ENCODE peak calls at places on chromosomes 1 and 21, in ten cellular contexts. One of them, this sample, is unnamed.

GRCh38 chr1:204880906-204881305 is 10.2 kb downstream of the NFASC start:
- DNase-seq in lower lobe of right lung: no peak
- DNase-seq in neural progenitor cell: no peak
- DNase-seq in SK-N-SH: no peak
- DNase-seq in CD4-positive, CD25-positive, alpha-beta regulatory T cell: no peak
- DNase-seq in GM12878: no peak
- DNase-seq in uterus: no peak
- DNase-seq in upper lobe of right lung: no peak
- DNase-seq in upper lobe of left lung: no peak
- DNase-seq in tibial nerve: no peak
- DNase-seq in this sample: no peak

GRCh38 chr1:171188388-171189266 is 3.5 kb downstream of the FMO2 start:
- DNase-seq in lower lobe of right lung: peak; percentile 52
- DNase-seq in CD4-positive, CD25-positive, alpha-beta regulatory T cell: no peak
- DNase-seq in upper lobe of right lung: no peak
- DNase-seq in tibial nerve: no peak
- DNase-seq in GM12878: peak; percentile 5
- DNase-seq in upper lobe of left lung: peak; percentile 54
- DNase-seq in SK-N-SH: peak; percentile 47
- DNase-seq in neural progenitor cell: peak; percentile 59
- DNase-seq in uterus: peak; percentile 25
- DNase-seq in this sample: peak; percentile 2

GRCh38 chr1:29933110-29933509 is 696.8 kb downstream of the PTPRU start:
- DNase-seq in upper lobe of right lung: no peak
- DNase-seq in GM12878: no peak
- DNase-seq in neural progenitor cell: no peak
- DNase-seq in upper lobe of left lung: no peak
- DNase-seq in uterus: no peak
- DNase-seq in SK-N-SH: no peak
- DNase-seq in lower lobe of right lung: no peak
- DNase-seq in tibial nerve: no peak
- DNase-seq in CD4-positive, CD25-positive, alpha-beta regulatory T cell: no peak
- DNase-seq in this sample: no peak

GRCh38 chr1:77824083-77824482 is 44.6 kb downstream of the MIGA1 start:
- DNase-seq in upper lobe of left lung: no peak
- DNase-seq in lower lobe of right lung: no peak
- DNase-seq in SK-N-SH: no peak
- DNase-seq in neural progenitor cell: no peak
- DNase-seq in tibial nerve: no peak
- DNase-seq in uterus: no peak
- DNase-seq in CD4-positive, CD25-positive, alpha-beta regulatory T cell: no peak
- DNase-seq in GM12878: no peak
- DNase-seq in upper lobe of right lung: no peak
- DNase-seq in this sample: no peak

GRCh38 chr21:38777521-38777920 is 28.2 kb upstream of the ETS2 start:
- DNase-seq in SK-N-SH: no peak
- DNase-seq in uterus: no peak
- DNase-seq in neural progenitor cell: no peak
- DNase-seq in CD4-positive, CD25-positive, alpha-beta regulatory T cell: no peak
- DNase-seq in upper lobe of left lung: no peak
- DNase-seq in GM12878: no peak
- DNase-seq in tibial nerve: no peak
- DNase-seq in upper lobe of right lung: no peak
- DNase-seq in lower lobe of right lung: no peak
- DNase-seq in this sample: no peak

GRCh38 chr1:30527511-30528140 is 195.8 kb downstream of the MATN1 start:
- DNase-seq in neural progenitor cell: no peak
- DNase-seq in GM12878: no peak
- DNase-seq in uterus: peak; percentile 7
- DNase-seq in upper lobe of left lung: no peak
- DNase-seq in SK-N-SH: no peak
- DNase-seq in tibial nerve: no peak
- DNase-seq in upper lobe of right lung: peak; percentile 40
- DNase-seq in CD4-positive, CD25-positive, alpha-beta regulatory T cell: no peak
- DNase-seq in lower lobe of right lung: no peak
- DNase-seq in this sample: no peak

GRCh38 chr1:241532864-241533263 is 686 bp downstream of the KMO start:
- DNase-seq in GM12878: peak; percentile 43
- DNase-seq in upper lobe of right lung: no peak
- DNase-seq in upper lobe of left lung: no peak
- DNase-seq in uterus: no peak
- DNase-seq in SK-N-SH: no peak
- DNase-seq in neural progenitor cell: no peak
- DNase-seq in CD4-positive, CD25-positive, alpha-beta regulatory T cell: no peak
- DNase-seq in lower lobe of right lung: no peak
- DNase-seq in tibial nerve: no peak
- DNase-seq in this sample: no peak

GRCh38 chr1:7956218-7957032 is 5.1 kb upstream of the PARK7 start:
- DNase-seq in SK-N-SH: no peak
- DNase-seq in CD4-positive, CD25-positive, alpha-beta regulatory T cell: no peak
- DNase-seq in uterus: no peak
- DNase-seq in GM12878: no peak
- DNase-seq in upper lobe of left lung: no peak
- DNase-seq in neural progenitor cell: no peak
- DNase-seq in tibial nerve: no peak
- DNase-seq in upper lobe of right lung: no peak
- DNase-seq in lower lobe of right lung: no peak
- DNase-seq in this sample: no peak

GRCh38 chr1:203131548-203132200 is 4.1 kb downstream of the ADORA1 start:
- DNase-seq in SK-N-SH: no peak
- DNase-seq in CD4-positive, CD25-positive, alpha-beta regulatory T cell: no peak
- DNase-seq in GM12878: no peak
- DNase-seq in lower lobe of right lung: no peak
- DNase-seq in upper lobe of left lung: no peak
- DNase-seq in upper lobe of right lung: peak; percentile 45
- DNase-seq in uterus: no peak
- DNase-seq in neural progenitor cell: no peak
- DNase-seq in tibial nerve: no peak
- DNase-seq in this sample: no peak

GRCh38 chr1:198950036-198950435 is 311.2 kb downstream of the PTPRC start:
- DNase-seq in GM12878: no peak
- DNase-seq in uterus: no peak
- DNase-seq in upper lobe of right lung: no peak
- DNase-seq in tibial nerve: no peak
- DNase-seq in upper lobe of left lung: no peak
- DNase-seq in SK-N-SH: no peak
- DNase-seq in CD4-positive, CD25-positive, alpha-beta regulatory T cell: no peak
- DNase-seq in lower lobe of right lung: no peak
- DNase-seq in neural progenitor cell: no peak
- DNase-seq in this sample: no peak

GRCh38 chr1:214427871-214428277 is 123.5 kb downstream of the PTPN14 start:
- DNase-seq in tibial nerve: no peak
- DNase-seq in lower lobe of right lung: no peak
- DNase-seq in CD4-positive, CD25-positive, alpha-beta regulatory T cell: peak; percentile 23
- DNase-seq in neural progenitor cell: no peak
- DNase-seq in GM12878: peak; percentile 80
- DNase-seq in upper lobe of right lung: no peak
- DNase-seq in uterus: no peak
- DNase-seq in upper lobe of left lung: peak; percentile 28
- DNase-seq in SK-N-SH: no peak
- DNase-seq in this sample: no peak

GRCh38 chr1:206540044-206540758 is 32.9 kb downstream of the RASSF5 start:
- DNase-seq in uterus: peak; percentile 67
- DNase-seq in upper lobe of right lung: peak; percentile 89
- DNase-seq in GM12878: no peak
- DNase-seq in upper lobe of left lung: peak; percentile 93
- DNase-seq in tibial nerve: peak; percentile 38
- DNase-seq in CD4-positive, CD25-positive, alpha-beta regulatory T cell: no peak
- DNase-seq in SK-N-SH: no peak
- DNase-seq in lower lobe of right lung: peak; percentile 89
- DNase-seq in neural progenitor cell: no peak
- DNase-seq in this sample: peak; percentile 62

GRCh38 chr1:112465122-112465521 is 43.6 kb upstream of the WNT2B start:
- DNase-seq in tibial nerve: no peak
- DNase-seq in uterus: no peak
- DNase-seq in lower lobe of right lung: no peak
- DNase-seq in upper lobe of right lung: no peak
- DNase-seq in SK-N-SH: no peak
- DNase-seq in CD4-positive, CD25-positive, alpha-beta regulatory T cell: no peak
- DNase-seq in GM12878: no peak
- DNase-seq in neural progenitor cell: no peak
- DNase-seq in upper lobe of left lung: no peak
- DNase-seq in this sample: no peak

DNA sequence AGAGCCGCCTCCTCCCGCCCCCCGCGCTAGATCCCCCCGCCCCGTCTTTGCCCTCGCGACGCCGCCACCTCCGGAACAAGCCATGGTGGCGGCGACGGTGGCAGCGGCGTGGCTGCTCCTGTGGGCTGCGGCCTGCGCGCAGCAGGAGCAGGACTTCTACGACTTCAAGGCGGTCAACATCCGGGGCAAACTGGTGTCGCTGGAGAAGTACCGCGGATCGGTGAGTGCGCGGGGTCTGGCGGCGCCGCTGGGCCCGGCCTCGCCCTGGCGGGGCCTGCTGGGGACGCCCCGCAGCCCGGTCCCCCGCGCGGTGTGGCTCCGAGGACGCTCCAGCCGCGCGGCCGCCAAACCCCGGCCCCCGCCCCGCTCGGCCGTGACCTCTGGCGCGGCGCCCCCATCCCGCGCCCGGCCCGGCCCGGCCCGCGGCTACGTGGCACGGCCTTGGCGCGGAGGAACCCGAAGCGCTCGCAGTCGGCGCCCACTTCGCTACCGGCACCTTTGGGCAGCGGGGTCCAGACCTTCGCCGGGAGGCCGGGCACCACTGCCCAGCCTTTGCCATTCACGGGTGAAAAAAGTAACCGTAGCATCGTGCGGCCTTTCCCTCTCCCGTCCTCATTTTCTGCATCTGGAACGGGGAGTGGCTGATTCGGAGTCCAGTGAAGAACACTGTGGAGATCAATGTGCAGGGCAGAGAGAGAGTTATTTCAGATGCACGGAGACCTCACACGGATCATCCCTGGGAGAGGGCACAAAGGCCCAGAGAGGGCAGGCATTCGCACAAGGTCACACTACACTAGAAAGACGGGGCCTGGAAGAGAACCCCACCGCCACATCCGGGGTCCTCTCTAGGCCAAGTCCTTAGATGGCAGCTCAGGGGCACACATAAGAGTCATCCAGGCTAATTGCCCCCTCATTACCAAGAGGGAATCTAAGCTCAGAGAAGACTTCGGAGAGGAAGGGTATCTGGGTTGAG is at the start of gene GPX7:
- DNase-seq in lower lobe of right lung: peak; percentile 69
- DNase-seq in SK-N-SH: peak; percentile 89
- DNase-seq in uterus: peak; percentile 35
- DNase-seq in GM12878: no peak
- DNase-seq in tibial nerve: no peak
- DNase-seq in upper lobe of right lung: peak; percentile 77
- DNase-seq in upper lobe of left lung: peak; percentile 55
- DNase-seq in CD4-positive, CD25-positive, alpha-beta regulatory T cell: peak; percentile 45
- DNase-seq in neural progenitor cell: peak; percentile 74
- DNase-seq in this sample: peak; percentile 15
- H3K27ac ChIP-seq in lower lobe of right lung: peak within 1 kb of the TSS; percentile 63
- H3K27ac ChIP-seq in SK-N-SH: peak within 1 kb of the TSS; percentile 72
- H3K27ac ChIP-seq in uterus: peak within 1 kb of the TSS; percentile 80
- H3K27ac ChIP-seq in GM12878: peak within 1 kb of the TSS; percentile 17
- H3K27ac ChIP-seq in tibial nerve: peak within 1 kb of the TSS; percentile 87
- H3K27ac ChIP-seq in upper lobe of right lung: peak within 1 kb of the TSS; percentile 72
- H3K27ac ChIP-seq in upper lobe of left lung: peak within 1 kb of the TSS; percentile 88
- H3K27ac ChIP-seq in CD4-positive, CD25-positive, alpha-beta regulatory T cell: peak within 1 kb of the TSS; percentile 72
- H3K27ac ChIP-seq in neural progenitor cell: no peak within 1 kb of the TSS
- H3K27ac ChIP-seq in this sample: peak within 1 kb of the TSS; percentile 62

GRCh38 chr21:45477176-45478114 is 64.8 kb downstream of the SLC19A1 start:
- DNase-seq in neural progenitor cell: no peak
- DNase-seq in uterus: no peak
- DNase-seq in GM12878: no peak
- DNase-seq in upper lobe of right lung: no peak
- DNase-seq in CD4-positive, CD25-positive, alpha-beta regulatory T cell: no peak
- DNase-seq in SK-N-SH: no peak
- DNase-seq in tibial nerve: no peak
- DNase-seq in upper lobe of left lung: no peak
- DNase-seq in lower lobe of right lung: no peak
- DNase-seq in this sample: no peak
- H3K27ac ChIP-seq in neural progenitor cell: no peak overlapping the region
- H3K27ac ChIP-seq in uterus: no peak overlapping the region
- H3K27ac ChIP-seq in GM12878: no peak overlapping the region
- H3K27ac ChIP-seq in upper lobe of right lung: peak overlapping the region; percentile 58
- H3K27ac ChIP-seq in CD4-positive, CD25-positive, alpha-beta regulatory T cell: peak overlapping the region; percentile 82
- H3K27ac ChIP-seq in SK-N-SH: no peak overlapping the region
- H3K27ac ChIP-seq in tibial nerve: peak overlapping the region; percentile 60
- H3K27ac ChIP-seq in upper lobe of left lung: peak overlapping the region; percentile 78
- H3K27ac ChIP-seq in lower lobe of right lung: peak overlapping the region; percentile 68
- H3K27ac ChIP-seq in this sample: peak overlapping the region; percentile 36

DNA sequence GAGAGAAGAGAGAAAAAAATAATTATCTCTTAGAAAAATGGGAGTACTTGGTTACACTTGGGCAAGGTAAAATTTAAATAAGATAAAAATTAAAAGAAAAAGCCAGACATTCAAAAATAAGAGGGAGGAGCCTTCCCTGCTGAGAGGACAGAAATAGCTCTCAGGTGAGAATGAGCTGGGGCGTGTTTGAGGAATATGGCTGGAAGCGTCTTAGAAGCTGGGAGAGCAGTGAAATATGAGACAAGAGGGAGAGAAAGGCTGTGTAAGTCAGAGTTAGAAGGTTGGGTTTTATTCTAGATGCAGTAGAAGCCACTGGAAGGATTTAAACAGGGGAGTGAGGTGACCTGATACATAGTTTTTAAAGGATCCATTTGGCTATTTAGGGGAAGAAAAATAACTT is 154.2 kb upstream of the L1TD1 start:
- DNase-seq in tibial nerve: no peak
- DNase-seq in uterus: no peak
- DNase-seq in SK-N-SH: no peak
- DNase-seq in CD4-positive, CD25-positive, alpha-beta regulatory T cell: no peak
- DNase-seq in neural progenitor cell: no peak
- DNase-seq in upper lobe of left lung: no peak
- DNase-seq in lower lobe of right lung: no peak
- DNase-seq in GM12878: no peak
- DNase-seq in upper lobe of right lung: no peak
- DNase-seq in this sample: no peak
- H3K27ac ChIP-seq in tibial nerve: no peak overlapping the region
- H3K27ac ChIP-seq in uterus: no peak overlapping the region
- H3K27ac ChIP-seq in SK-N-SH: no peak overlapping the region
- H3K27ac ChIP-seq in CD4-positive, CD25-positive, alpha-beta regulatory T cell: no peak overlapping the region
- H3K27ac ChIP-seq in neural progenitor cell: no peak overlapping the region
- H3K27ac ChIP-seq in upper lobe of left lung: no peak overlapping the region
- H3K27ac ChIP-seq in lower lobe of right lung: no peak overlapping the region
- H3K27ac ChIP-seq in GM12878: no peak overlapping the region
- H3K27ac ChIP-seq in upper lobe of right lung: no peak overlapping the region
- H3K27ac ChIP-seq in this sample: no peak overlapping the region

DNA sequence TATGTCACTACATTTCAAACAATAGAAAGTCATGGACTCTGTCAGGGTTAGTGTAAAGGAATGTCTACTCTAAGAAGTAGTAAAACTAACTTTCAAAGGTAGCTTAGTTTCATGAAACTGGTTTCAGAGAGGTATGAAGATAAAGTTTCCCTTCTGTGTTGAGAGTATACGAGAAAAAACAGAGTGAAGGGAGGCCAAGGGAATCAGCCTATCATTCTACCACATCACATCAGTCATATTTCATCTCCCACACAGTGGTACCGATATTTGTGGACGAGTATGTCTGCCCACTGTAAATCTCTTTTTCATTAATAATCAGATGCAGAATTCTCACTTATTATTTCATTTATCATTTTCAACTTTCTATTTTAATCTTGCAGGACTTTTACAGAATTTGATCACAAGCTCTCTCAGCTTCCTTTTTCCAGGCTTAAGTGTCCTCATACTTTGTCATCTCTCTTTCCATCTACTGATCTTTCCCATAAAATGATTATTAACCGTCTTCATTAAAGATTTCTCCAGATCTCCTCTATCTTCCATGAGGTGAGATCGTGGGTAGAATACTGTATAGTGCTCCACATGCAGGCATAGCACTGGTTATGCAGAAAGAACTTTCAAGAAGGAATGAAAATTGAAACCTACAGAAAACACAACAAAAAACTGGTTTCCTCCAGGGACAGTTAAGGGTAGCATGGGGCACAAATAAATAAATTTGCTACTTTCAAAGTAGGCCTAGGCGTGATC is 11.5 kb upstream of the IFI16 start:
- DNase-seq in lower lobe of right lung: no peak
- DNase-seq in upper lobe of right lung: no peak
- DNase-seq in upper lobe of left lung: no peak
- DNase-seq in GM12878: no peak
- DNase-seq in neural progenitor cell: no peak
- DNase-seq in SK-N-SH: no peak
- DNase-seq in CD4-positive, CD25-positive, alpha-beta regulatory T cell: no peak
- DNase-seq in uterus: no peak
- DNase-seq in tibial nerve: no peak
- DNase-seq in this sample: no peak
- H3K27ac ChIP-seq in lower lobe of right lung: no peak overlapping the region
- H3K27ac ChIP-seq in upper lobe of right lung: peak overlapping the region; percentile 86
- H3K27ac ChIP-seq in upper lobe of left lung: peak overlapping the region; percentile 82
- H3K27ac ChIP-seq in GM12878: no peak overlapping the region
- H3K27ac ChIP-seq in neural progenitor cell: no peak overlapping the region
- H3K27ac ChIP-seq in SK-N-SH: no peak overlapping the region
- H3K27ac ChIP-seq in CD4-positive, CD25-positive, alpha-beta regulatory T cell: peak overlapping the region; percentile 48
- H3K27ac ChIP-seq in uterus: peak overlapping the region; percentile 95
- H3K27ac ChIP-seq in tibial nerve: peak overlapping the region; percentile 96
- H3K27ac ChIP-seq in this sample: peak overlapping the region; percentile 85